ENCODE peak calls at places on chromosomes 4 and X, in five cellular contexts. B is activated B cell treated with CpG ODN at 0.5 μM for 24 hours, Z is GM03348, P is chondrocyte, C is T-cell. X is an unnamed sample.

GRCh38 chrX:139299309-139299708 is 231.2 kb upstream of the F9 start:
- DNase-seq in C (no peak), P (no peak), B (no peak), Z (no peak), X (no peak)

GRCh38 chrX:139559383-139560042 is 29.0 kb downstream of the F9 start:
- DNase-seq in B (no peak), P (no peak), Z (peak), C (no peak), X (peak)

GRCh38 chr4:70313736-70314135 is 21.0 kb upstream of the CABS1 start:
- DNase-seq in P (no peak), B (no peak), C (no peak), Z (no peak), X (no peak)

GRCh38 chr4:53007024-53007423 is 144.9 kb downstream of the RASL11B start:
- DNase-seq in P (no peak), B (no peak), Z (no peak), C (no peak), X (no peak)

GRCh38 chr4:80926446-80926845 is 104.1 kb upstream of the BMP3 start:
- DNase-seq in Z (no peak), B (no peak), C (no peak), P (no peak), X (no peak)

GRCh38 chr4:48654015-48654664 is 125.9 kb downstream of the FRYL start:
- DNase-seq in Z (no peak), P (no peak), B (no peak), C (no peak), X (no peak)

GRCh38 chrX:136162827-136163427 is 15.6 kb downstream of the FHL1 start:
- DNase-seq in P (no peak), B (peak), Z (peak), C (peak), X (no peak)

GRCh38 chrX:19772306-19772705 is 115.1 kb downstream of the SH3KBP1 start:
- DNase-seq in B (no peak), Z (peak), P (no peak), C (no peak), X (no peak)

GRCh38 chr4:16082424-16083216 is 1.2 kb downstream of the PROM1 start:
- DNase-seq in P (no peak), Z (peak), B (no peak), C (no peak), X (no peak)

GRCh38 chr4:184099541-184099966 is 118.1 kb downstream of the ENPP6 start:
- DNase-seq in P (no peak), Z (no peak), C (no peak), B (no peak), X (no peak)

GRCh38 chrX:42519666-42520231 is 258.2 kb downstream of the PPP1R2C start:
- DNase-seq in B (no peak), P (no peak), Z (peak), C (no peak), X (no peak)

GRCh38 chrX:102833136-102833535 is 103.9 kb upstream of the RAB40AL start:
- DNase-seq in B (no peak), P (no peak), Z (peak), C (no peak), X (no peak)